ENCODE peak calls at places on chromosomes 4 and X, in nine cellular contexts. B is HTR-8/SVneo; Q is effector memory CD4-positive, alpha-beta T cell; G is HFF-Myc; N is NCI-H1417; T is AG09319; X is AG20443; D is HEK293T; F is activated CD8-positive, alpha-beta memory T cell treated with anti-CD3 and anti-CD28 coated beads for 24 hours. A is an unnamed sample.

GRCh38 chr4:88225216-88226107 is 58.9 kb downstream of the PPM1K start:
- DNase-seq in B (no peak), Q (no peak), G (no peak), N (no peak), T (no peak), X (no peak), D (no peak), F (no peak), A (no peak)

GRCh38 chr4:77564231-77564630 is 41.4 kb upstream of the CXCL13 start:
- DNase-seq in B (no peak), Q (no peak), G (no peak), N (no peak), T (no peak), X (no peak), D (no peak), F (no peak), A (no peak)

GRCh38 chr4:15186149-15186548 is 183.9 kb downstream of the CPEB2 start:
- DNase-seq in B (no peak), Q (no peak), G (no peak), N (no peak), T (no peak), X (peak), D (no peak), F (no peak), A (no peak)

GRCh38 chrX:136711147-136711546 is 63.2 kb downstream of the CD40LG start:
- DNase-seq in B (peak), Q (no peak), G (no peak), N (peak), T (peak), X (peak), D (no peak), F (no peak), A (no peak)

GRCh38 chr4:100302061-100303026 is 112.1 kb upstream of the DDIT4L start:
- DNase-seq in B (no peak), Q (no peak), G (no peak), N (no peak), T (no peak), X (no peak), D (no peak), F (no peak), A (no peak)

GRCh38 chrX:109954333-109954732 is 48.6 kb upstream of the TMEM164 start:
- DNase-seq in B (no peak), Q (no peak), G (no peak), N (no peak), T (no peak), X (peak), D (no peak), F (no peak), A (no peak)

GRCh38 chr4:156606444-156607197 is 365.0 kb downstream of the PDGFC start:
- DNase-seq in B (no peak), Q (no peak), G (no peak), N (no peak), T (no peak), X (no peak), D (no peak), F (no peak), A (no peak)

GRCh38 chr4:85475631-85476233 is 782 bp downstream of the ARHGAP24 start:
- DNase-seq in B (no peak), Q (no peak), G (no peak), N (peak), T (no peak), X (no peak), D (no peak), F (no peak), A (no peak)

GRCh38 chr4:158613046-158613445 is 58.6 kb downstream of the C4orf46 start:
- DNase-seq in B (no peak), Q (no peak), G (no peak), N (no peak), T (no peak), X (no peak), D (no peak), F (no peak), A (no peak)

GRCh38 chrX:640641-641040 is 10.1 kb downstream of the SHOX start:
- DNase-seq in B (no peak), Q (no peak), G (no peak), N (no peak), T (no peak), X (no peak), D (no peak), F (no peak), A (no peak)

GRCh38 chrX:81354954-81355353 is 153.1 kb downstream of the SH3BGRL start:
- DNase-seq in B (no peak), Q (no peak), G (no peak), N (no peak), T (no peak), X (no peak), D (no peak), F (no peak), A (no peak)

GRCh38 chr4:6362243-6362885 is 92.7 kb downstream of the WFS1 start:
- DNase-seq in B (no peak), Q (no peak), G (no peak), N (no peak), T (no peak), X (no peak), D (no peak), F (no peak), A (no peak)

GRCh38 chr4:128635141-128635911 is 174.2 kb upstream of the JADE1 start:
- DNase-seq in B (no peak), Q (no peak), G (no peak), N (peak), T (no peak), X (no peak), D (no peak), F (no peak), A (no peak)

GRCh38 chr4:1052231-1052671 is 40.8 kb downstream of the FGFRL1 start:
- DNase-seq in B (no peak), Q (no peak), G (no peak), N (no peak), T (no peak), X (no peak), D (no peak), F (no peak), A (no peak)

GRCh38 chr4:121726642-121727268 is 30.0 kb upstream of the ANXA5 start:
- DNase-seq in B (peak), Q (no peak), G (peak), N (peak), T (no peak), X (peak), D (peak), F (peak), A (peak)

GRCh38 chr4:85783483-85783882 is 308.5 kb downstream of the ARHGAP24 start:
- DNase-seq in B (no peak), Q (no peak), G (no peak), N (no peak), T (no peak), X (peak), D (no peak), F (no peak), A (no peak)